ENCODE peak calls at places on chromosomes 16 and 17, in four cellular contexts. V is stomach, T is spleen, U is esophagus squamous epithelium. X is an unnamed sample. For H3K27me3, the result is how much of the 10 kb centered on the place peaks cover.

GRCh38 chr17:19345067-19345460 is 17.5 kb downstream of the B9D1 start:
- DNase-seq in V (no peak), T (peak), U (no peak), X (peak)

GRCh38 chr17:4951486-4951885 is 567 bp downstream of the ENO3 start:
- DNase-seq in V (no peak), T (no peak), U (no peak), X (no peak)

GRCh38 chr16:77220427-77220826 is 21.2 kb downstream of the SYCE1L start:
- DNase-seq in V (no peak), T (no peak), U (no peak), X (no peak)

GRCh38 chr16:31248344-31248743 is 11.4 kb upstream of the ITGAM start:
- DNase-seq in V (no peak), T (no peak), U (no peak), X (no peak)

GRCh38 chr16:50933257-50933656 is 191.4 kb downstream of the CYLD start:
- DNase-seq in V (no peak), T (no peak), U (no peak), X (no peak)

GRCh38 chr17:56786989-56787482 is 46.7 kb downstream of the C17orf67 start:
- DNase-seq in V (no peak), T (no peak), U (no peak), X (no peak)

GRCh38 chr17:71792966-71793365 is 327.9 kb upstream of the SOX9 start:
- DNase-seq in V (no peak), T (no peak), U (no peak), X (no peak)

GRCh38 chr17:43667506-43668438 is 6.0 kb upstream of the MEOX1 start:
- DNase-seq in V (no peak), T (no peak), U (no peak), X (no peak)

GRCh38 chr17:59483860-59484259 is 81.5 kb upstream of the DHX40 start:
- DNase-seq in V (no peak), T (no peak), U (no peak), X (no peak)

GRCh38 chr17:48818361-48818841 is 1.4 kb upstream of the TTLL6 start:
- DNase-seq in V (no peak), T (no peak), U (no peak), X (no peak)

GRCh38 chr16:29775742-29776408 is 2.2 kb upstream of the ZG16 start:
- DNase-seq in V (no peak), T (no peak), U (no peak), X (no peak)

GRCh38 chr16:63804126-63804525 is 1317.7 kb downstream of the CDH11 start:
- DNase-seq in V (no peak), T (no peak), U (no peak), X (no peak)

GRCh38 chr16:12618515-12618914 is 185.2 kb downstream of the CPPED1 start:
- DNase-seq in V (no peak), T (no peak), U (no peak), X (no peak)

GRCh38 chr17:74276561-74277009 is 2.6 kb downstream of the DNAI2 start:
- DNase-seq in V (no peak), T (no peak), U (no peak), X (no peak)

GRCh38 chr17:77768475-77768874 is 190.0 kb upstream of the TNRC6C start:
- DNase-seq in V (no peak), T (no peak), U (no peak), X (no peak)

GRCh38 chr17:1379930-1380313 is 20.1 kb downstream of the YWHAE start:
- DNase-seq in V (no peak), T (no peak), U (no peak), X (no peak)

GRCh38 chr16:65601781-65602180 is 479.9 kb upstream of the CDH11 start:
- DNase-seq in V (no peak), T (no peak), U (no peak), X (no peak)

GRCh38 chr16:28899882-28900600 is 21.8 kb downstream of the ATP2A1 start:
- DNase-seq in V (no peak), T (no peak), U (no peak), X (no peak)

GRCh38 chr16:970766-971581 is at the start of gene LMF1:
- DNase-seq in V (peak), T (peak), U (peak), X (peak)
- TF ChIP-seq POLR2A in V (no peak), T (no peak), U (peak), X (peak)

DNA sequence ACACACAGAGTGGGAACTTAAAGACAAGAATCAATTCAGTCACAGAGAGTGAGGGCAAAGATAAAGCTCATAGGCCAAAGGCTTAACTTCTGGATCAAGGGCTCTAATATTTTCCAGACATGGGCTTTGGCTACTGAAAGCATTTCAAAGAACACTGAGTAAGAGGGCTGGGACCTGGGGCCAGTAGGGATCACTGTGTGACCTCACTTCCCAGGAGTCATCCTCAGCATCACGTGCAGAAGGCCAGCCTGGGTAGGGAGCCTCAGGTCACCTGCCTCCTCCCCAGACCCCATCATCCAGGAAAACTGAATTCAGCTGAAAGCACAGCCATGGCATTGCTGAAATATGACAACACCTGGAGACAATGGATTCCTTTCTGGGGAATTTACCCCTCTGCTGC is 163.5 kb downstream of the RAB11FIP4 start:
- DNase-seq in V (no peak), T (no peak), U (no peak), X (no peak)
- H3K27me3 ChIP-seq in V (under half), T (under half), U (under half), X (under half)

GRCh38 chr17:81140695-81141094 is 24.6 kb upstream of the PVALEF start:
- DNase-seq in V (no peak), T (no peak), U (no peak), X (no peak)

GRCh38 chr17:81144423-81144781 is 20.9 kb upstream of the PVALEF start:
- DNase-seq in V (no peak), T (no peak), U (no peak), X (no peak)

GRCh38 chr17:81143200-81143527 is 22.1 kb upstream of the PVALEF start:
- DNase-seq in V (no peak), T (no peak), U (no peak), X (no peak)

GRCh38 chr17:81142301-81143199 is 22.8 kb upstream of the PVALEF start:
- DNase-seq in V (peak), T (peak), U (no peak), X (peak)

GRCh38 chr17:81143717-81144422 is 21.4 kb upstream of the PVALEF start:
- DNase-seq in V (no peak), T (no peak), U (no peak), X (no peak)
- TF ChIP-seq POLR2A in V (no peak), T (no peak), U (no peak), X (no peak)

GRCh38 chr17:80441598-80442304 is 26.8 kb downstream of the ENDOV start:
- DNase-seq in V (no peak), T (no peak), U (no peak), X (no peak)

GRCh38 chr17:80438806-80439205 is 23.8 kb downstream of the ENDOV start:
- DNase-seq in V (no peak), T (no peak), U (no peak), X (no peak)

GRCh38 chr17:80441133-80441578 is 26.2 kb downstream of the ENDOV start:
- DNase-seq in V (no peak), T (no peak), U (no peak), X (no peak)

GRCh38 chr17:80433916-80434666 is 19.1 kb downstream of the ENDOV start:
- DNase-seq in V (no peak), T (no peak), U (no peak), X (no peak)

DNA sequence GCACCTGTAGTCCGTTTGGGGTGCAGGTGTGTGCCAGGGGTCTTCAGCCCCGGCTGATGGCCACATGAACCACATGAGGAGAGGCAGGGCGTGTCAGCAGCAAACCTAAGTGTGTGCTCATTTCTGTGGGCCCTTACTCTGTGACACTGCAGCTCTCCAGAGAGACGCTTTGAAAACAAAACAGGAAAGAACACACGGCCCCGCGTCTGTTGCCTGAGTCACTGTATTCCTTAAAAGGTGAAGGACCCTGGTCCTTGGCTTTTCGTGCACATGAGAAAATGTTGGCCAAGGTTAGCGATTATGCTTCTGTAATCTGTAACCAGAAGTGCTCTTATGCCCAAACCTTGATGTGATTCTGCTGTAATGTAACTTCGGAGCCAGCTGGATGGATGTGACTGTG is 22.6 kb downstream of the ENDOV start:
- DNase-seq in V (no peak), T (no peak), U (no peak), X (no peak)
- H3K27me3 ChIP-seq in V (under half), T (under half), U (under half), X (under half)

DNA sequence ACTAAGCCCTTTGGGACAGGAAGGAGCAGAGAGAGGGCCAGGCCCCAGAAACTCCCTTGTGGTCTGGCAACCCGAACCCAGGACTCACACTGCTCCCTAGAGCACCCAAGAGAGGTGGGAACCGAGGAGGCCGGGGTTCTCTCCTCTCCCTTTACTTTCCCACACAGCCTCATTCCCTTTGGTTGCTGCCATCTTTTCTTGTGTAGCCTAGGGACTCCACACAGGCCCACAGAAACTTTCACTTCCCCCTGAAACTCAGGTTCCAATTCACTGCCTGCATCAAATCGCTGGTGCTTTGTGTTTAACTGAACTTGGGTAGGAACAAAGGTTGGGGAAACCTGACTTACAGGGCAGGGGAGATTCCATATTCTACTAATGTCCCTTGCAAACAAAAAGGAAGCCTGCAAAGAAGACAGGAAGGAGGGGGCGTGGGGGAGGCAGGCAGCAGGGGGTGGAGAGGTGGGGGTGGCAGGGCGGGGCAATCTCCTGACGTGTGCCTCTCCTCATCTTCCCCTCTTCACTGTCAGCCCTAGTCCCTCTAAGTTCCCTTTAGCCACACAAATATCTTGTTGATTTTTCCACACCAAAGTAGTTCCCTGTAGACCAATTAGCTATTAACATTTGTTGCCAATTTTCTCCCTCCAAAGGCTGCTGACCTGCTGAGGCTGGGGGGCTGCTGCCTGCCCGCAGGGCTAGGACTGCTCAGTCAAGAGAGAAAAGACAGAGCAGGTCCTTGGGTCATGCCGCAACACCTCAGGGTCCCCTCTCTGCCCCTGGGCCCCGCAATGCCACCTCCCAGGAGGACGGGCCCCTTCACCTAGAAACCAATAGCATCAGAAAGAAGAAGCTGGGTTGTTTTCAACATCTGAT is 8.0 kb downstream of the ST3GAL2 start:
- DNase-seq in V (no peak), T (peak), U (no peak), X (no peak)
- TF ChIP-seq POLR2A in V (no peak), T (no peak), U (no peak), X (no peak)

X was measured in Peyer's patch.